ENCODE peak calls at places on chromosomes 6 and 20, in six cellular contexts. Z, X, F, V, J and N are unnamed samples.

GRCh38 chr20:51767018-51767866 is 948 bp downstream of the ATP9A start:
- DNase-seq in Z (peak; percentile 92), X (peak; percentile 94), F (peak; percentile 64), V (peak; percentile 58), J (peak; percentile 49), N (no peak)

GRCh38 chr6:159695984-159696383 is 2.9 kb upstream of the SOD2 start:
- DNase-seq in Z (no peak), X (no peak), F (no peak), V (no peak), J (no peak), N (no peak)

GRCh38 chr20:35629432-35630145 is 14.0 kb downstream of the SPAG4 start:
- DNase-seq in Z (no peak), X (no peak), F (no peak), V (no peak), J (no peak), N (no peak)

GRCh38 chr6:64861039-64861651 is 845.9 kb downstream of the EYS start:
- DNase-seq in Z (no peak), X (no peak), F (no peak), V (no peak), J (no peak), N (no peak)

GRCh38 chr6:113598786-113599185 is 258.4 kb upstream of the MARCKS start:
- DNase-seq in Z (no peak), X (no peak), F (no peak), V (no peak), J (no peak), N (no peak)

GRCh38 chr6:105952762-105953700 is 133.1 kb upstream of the PRDM1 start:
- DNase-seq in Z (no peak), X (no peak), F (no peak), V (no peak), J (no peak), N (no peak)

GRCh38 chr20:37231970-37232620 is 29.5 kb downstream of the GHRH start:
- DNase-seq in Z (no peak), X (no peak), F (no peak), V (no peak), J (no peak), N (no peak)

GRCh38 chr6:29537714-29538403 is 21.7 kb downstream of the UBD start:
- DNase-seq in Z (no peak), X (no peak), F (no peak), V (no peak), J (no peak), N (no peak)

GRCh38 chr6:120648713-120649112 is 685.6 kb downstream of the TBC1D32 start:
- DNase-seq in Z (no peak), X (no peak), F (no peak), V (no peak), J (no peak), N (no peak)